ENCODE peak calls at places on chromosomes 5 and 9, in six cellular contexts. One of them, this sample, is unnamed.

GRCh38 chr9:88748566-88749238 is 213.7 kb downstream of the NXNL2 start:
- DNase-seq in heart right ventricle: peak; percentile 54
- DNase-seq in GM12878: no peak
- DNase-seq in CD4-positive, alpha-beta T cell: no peak
- DNase-seq in HCT116: no peak
- DNase-seq in breast epithelium: no peak
- DNase-seq in this sample: peak; percentile 48

GRCh38 chr9:117075636-117076035 is 339.2 kb downstream of the ASTN2 start:
- DNase-seq in heart right ventricle: no peak
- DNase-seq in GM12878: no peak
- DNase-seq in CD4-positive, alpha-beta T cell: no peak
- DNase-seq in HCT116: no peak
- DNase-seq in breast epithelium: no peak
- DNase-seq in this sample: no peak

GRCh38 chr5:107646418-107646817 is 24.3 kb downstream of the EFNA5 start:
- DNase-seq in heart right ventricle: no peak
- DNase-seq in GM12878: no peak
- DNase-seq in CD4-positive, alpha-beta T cell: no peak
- DNase-seq in HCT116: no peak
- DNase-seq in breast epithelium: no peak
- DNase-seq in this sample: no peak

GRCh38 chr5:43008369-43009158 is 31.6 kb downstream of the ANXA2R start:
- DNase-seq in heart right ventricle: peak; percentile 92
- DNase-seq in GM12878: no peak
- DNase-seq in CD4-positive, alpha-beta T cell: peak; percentile 92
- DNase-seq in HCT116: peak; percentile 80
- DNase-seq in breast epithelium: no peak
- DNase-seq in this sample: peak; percentile 98

GRCh38 chr5:3032513-3032912 is 281.0 kb upstream of the IRX2 start:
- DNase-seq in heart right ventricle: no peak
- DNase-seq in GM12878: no peak
- DNase-seq in CD4-positive, alpha-beta T cell: no peak
- DNase-seq in HCT116: no peak
- DNase-seq in breast epithelium: no peak
- DNase-seq in this sample: no peak

GRCh38 chr5:106418196-106418595 is 1252.5 kb downstream of the EFNA5 start:
- DNase-seq in heart right ventricle: no peak
- DNase-seq in GM12878: no peak
- DNase-seq in CD4-positive, alpha-beta T cell: no peak
- DNase-seq in HCT116: no peak
- DNase-seq in breast epithelium: no peak
- DNase-seq in this sample: no peak

GRCh38 chr5:56757077-56757476 is 58.3 kb upstream of the MAP3K1 start:
- DNase-seq in heart right ventricle: no peak
- DNase-seq in GM12878: no peak
- DNase-seq in CD4-positive, alpha-beta T cell: no peak
- DNase-seq in HCT116: no peak
- DNase-seq in breast epithelium: peak; percentile 86
- DNase-seq in this sample: no peak

GRCh38 chr9:95096807-95097206 is 220.7 kb downstream of the FANCC start:
- DNase-seq in heart right ventricle: no peak
- DNase-seq in GM12878: no peak
- DNase-seq in CD4-positive, alpha-beta T cell: no peak
- DNase-seq in HCT116: no peak
- DNase-seq in breast epithelium: no peak
- DNase-seq in this sample: no peak

GRCh38 chr5:43664641-43665040 is 61.7 kb downstream of the NNT start:
- DNase-seq in heart right ventricle: no peak
- DNase-seq in GM12878: no peak
- DNase-seq in CD4-positive, alpha-beta T cell: no peak
- DNase-seq in HCT116: no peak
- DNase-seq in breast epithelium: no peak
- DNase-seq in this sample: no peak

GRCh38 chr5:126686451-126687126 is 85.8 kb downstream of the PHAX start:
- DNase-seq in heart right ventricle: no peak
- DNase-seq in GM12878: peak; percentile 15
- DNase-seq in CD4-positive, alpha-beta T cell: no peak
- DNase-seq in HCT116: no peak
- DNase-seq in breast epithelium: no peak
- DNase-seq in this sample: no peak

GRCh38 chr9:111897831-111898144 is 1.2 kb downstream of the UGCG start:
- DNase-seq in heart right ventricle: no peak
- DNase-seq in GM12878: peak; percentile 74
- DNase-seq in CD4-positive, alpha-beta T cell: no peak
- DNase-seq in HCT116: peak; percentile 23
- DNase-seq in breast epithelium: no peak
- DNase-seq in this sample: peak; percentile 39

GRCh38 chr5:141753143-141753970 is 71.3 kb upstream of the ARAP3 start:
- DNase-seq in heart right ventricle: no peak
- DNase-seq in GM12878: no peak
- DNase-seq in CD4-positive, alpha-beta T cell: no peak
- DNase-seq in HCT116: no peak
- DNase-seq in breast epithelium: no peak
- DNase-seq in this sample: no peak

GRCh38 chr5:133296624-133297023 is 244.8 kb downstream of the HSPA4 start:
- DNase-seq in heart right ventricle: no peak
- DNase-seq in GM12878: no peak
- DNase-seq in CD4-positive, alpha-beta T cell: no peak
- DNase-seq in HCT116: no peak
- DNase-seq in breast epithelium: no peak
- DNase-seq in this sample: no peak

GRCh38 chr9:128121924-128122808 is 5.4 kb downstream of the PTGES2 start:
- DNase-seq in heart right ventricle: no peak
- DNase-seq in GM12878: no peak
- DNase-seq in CD4-positive, alpha-beta T cell: no peak
- DNase-seq in HCT116: no peak
- DNase-seq in breast epithelium: no peak
- DNase-seq in this sample: no peak

GRCh38 chr5:37043693-37044092 is 167.1 kb downstream of the NIPBL start:
- DNase-seq in heart right ventricle: no peak
- DNase-seq in GM12878: no peak
- DNase-seq in CD4-positive, alpha-beta T cell: no peak
- DNase-seq in HCT116: no peak
- DNase-seq in breast epithelium: no peak
- DNase-seq in this sample: peak; percentile 28

GRCh38 chr9:70205366-70206020 is 53.3 kb upstream of the SMC5 start:
- DNase-seq in heart right ventricle: no peak
- DNase-seq in GM12878: no peak
- DNase-seq in CD4-positive, alpha-beta T cell: no peak
- DNase-seq in HCT116: no peak
- DNase-seq in breast epithelium: no peak
- DNase-seq in this sample: no peak

GRCh38 chr9:93159601-93160418 is 24.1 kb upstream of the WNK2 start:
- DNase-seq in heart right ventricle: peak; percentile 86
- DNase-seq in GM12878: no peak
- DNase-seq in CD4-positive, alpha-beta T cell: peak; percentile 55
- DNase-seq in HCT116: peak; percentile 67
- DNase-seq in breast epithelium: peak; percentile 81
- DNase-seq in this sample: peak; percentile 69

GRCh38 chr9:93155716-93156474 is 21.8 kb upstream of the NINJ1 start:
- DNase-seq in heart right ventricle: no peak
- DNase-seq in GM12878: no peak
- DNase-seq in CD4-positive, alpha-beta T cell: no peak
- DNase-seq in HCT116: no peak
- DNase-seq in breast epithelium: no peak
- DNase-seq in this sample: no peak

GRCh38 chr9:93151097-93151784 is 17.2 kb upstream of the NINJ1 start:
- DNase-seq in heart right ventricle: no peak
- DNase-seq in GM12878: no peak
- DNase-seq in CD4-positive, alpha-beta T cell: no peak
- DNase-seq in HCT116: no peak
- DNase-seq in breast epithelium: no peak
- DNase-seq in this sample: no peak

GRCh38 chr9:93154293-93154903 is 20.3 kb upstream of the NINJ1 start:
- DNase-seq in heart right ventricle: no peak
- DNase-seq in GM12878: no peak
- DNase-seq in CD4-positive, alpha-beta T cell: peak; percentile 26
- DNase-seq in HCT116: no peak
- DNase-seq in breast epithelium: no peak
- DNase-seq in this sample: peak; percentile 67

GRCh38 chr9:93156475-93157008 is 22.5 kb upstream of the NINJ1 start:
- DNase-seq in heart right ventricle: no peak
- DNase-seq in GM12878: peak; percentile 48
- DNase-seq in CD4-positive, alpha-beta T cell: no peak
- DNase-seq in HCT116: no peak
- DNase-seq in breast epithelium: no peak
- DNase-seq in this sample: no peak
- H3K27ac ChIP-seq in heart right ventricle: no peak overlapping the region
- H3K27ac ChIP-seq in GM12878: no peak overlapping the region
- H3K27ac ChIP-seq in CD4-positive, alpha-beta T cell: no peak overlapping the region
- H3K27ac ChIP-seq in HCT116: no peak overlapping the region
- H3K27ac ChIP-seq in breast epithelium: no peak overlapping the region
- H3K27ac ChIP-seq in this sample: no peak overlapping the region

DNA sequence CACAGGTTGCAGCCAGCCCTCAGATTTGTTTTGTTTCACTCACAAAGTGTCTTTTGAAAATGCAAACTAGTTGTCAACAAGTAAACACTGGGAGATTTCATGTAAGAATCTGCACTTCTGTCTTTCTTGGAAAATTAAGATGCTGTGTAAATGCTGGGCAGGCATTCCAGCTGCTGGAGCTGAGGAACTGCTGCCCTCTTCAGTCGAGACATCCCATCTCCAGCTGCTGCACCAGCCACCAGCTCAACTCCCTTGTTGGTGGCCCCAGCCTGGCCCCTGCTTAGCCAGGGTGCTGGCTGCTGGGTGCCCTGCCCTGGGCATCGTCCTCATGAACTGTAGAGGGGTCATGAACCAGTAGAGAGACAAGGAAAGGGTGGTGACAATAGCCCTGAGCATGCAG is 33.1 kb upstream of the AFAP1L1 start:
- DNase-seq in heart right ventricle: no peak
- DNase-seq in GM12878: no peak
- DNase-seq in CD4-positive, alpha-beta T cell: no peak
- DNase-seq in HCT116: no peak
- DNase-seq in breast epithelium: no peak
- DNase-seq in this sample: no peak
- TF ChIP-seq CTCF in heart right ventricle: peak; percentile 30
- TF ChIP-seq CTCF in GM12878: no peak
- TF ChIP-seq CTCF in CD4-positive, alpha-beta T cell: no peak
- TF ChIP-seq CTCF in HCT116: no peak
- TF ChIP-seq CTCF in breast epithelium: no peak
- TF ChIP-seq CTCF in this sample: peak; percentile 14

GRCh38 chr9:109161471-109161870 is 5.6 kb downstream of the FRRS1L start:
- DNase-seq in heart right ventricle: no peak
- DNase-seq in GM12878: no peak
- DNase-seq in CD4-positive, alpha-beta T cell: no peak
- DNase-seq in HCT116: no peak
- DNase-seq in breast epithelium: no peak
- DNase-seq in this sample: no peak

GRCh38 chr9:109162652-109163051 is 4.4 kb downstream of the FRRS1L start:
- DNase-seq in heart right ventricle: no peak
- DNase-seq in GM12878: no peak
- DNase-seq in CD4-positive, alpha-beta T cell: no peak
- DNase-seq in HCT116: no peak
- DNase-seq in breast epithelium: no peak
- DNase-seq in this sample: no peak

GRCh38 chr9:109158656-109159055 is 8.4 kb downstream of the FRRS1L start:
- DNase-seq in heart right ventricle: no peak
- DNase-seq in GM12878: no peak
- DNase-seq in CD4-positive, alpha-beta T cell: no peak
- DNase-seq in HCT116: no peak
- DNase-seq in breast epithelium: no peak
- DNase-seq in this sample: peak; percentile 6

GRCh38 chr9:109156705-109157104 is 10.3 kb downstream of the FRRS1L start:
- DNase-seq in heart right ventricle: no peak
- DNase-seq in GM12878: no peak
- DNase-seq in CD4-positive, alpha-beta T cell: no peak
- DNase-seq in HCT116: no peak
- DNase-seq in breast epithelium: no peak
- DNase-seq in this sample: no peak

GRCh38 chr9:109159583-109159982 is 7.5 kb downstream of the FRRS1L start:
- DNase-seq in heart right ventricle: no peak
- DNase-seq in GM12878: no peak
- DNase-seq in CD4-positive, alpha-beta T cell: no peak
- DNase-seq in HCT116: no peak
- DNase-seq in breast epithelium: no peak
- DNase-seq in this sample: no peak
- H3K9me3 ChIP-seq in heart right ventricle: no peaks in the 10 kb centered on the region
- H3K9me3 ChIP-seq in GM12878: no peaks in the 10 kb centered on the region
- H3K9me3 ChIP-seq in CD4-positive, alpha-beta T cell: no peaks in the 10 kb centered on the region
- H3K9me3 ChIP-seq in HCT116: no peaks in the 10 kb centered on the region
- H3K9me3 ChIP-seq in breast epithelium: no peaks in the 10 kb centered on the region
- H3K9me3 ChIP-seq in this sample: no peaks in the 10 kb centered on the region

GRCh38 chr9:68704804-68705635 is at the start of gene PIP5K1B:
- DNase-seq in heart right ventricle: peak; percentile 66
- DNase-seq in GM12878: no peak
- DNase-seq in CD4-positive, alpha-beta T cell: no peak
- DNase-seq in HCT116: no peak
- DNase-seq in breast epithelium: peak; percentile 74
- DNase-seq in this sample: peak; percentile 60
- H3K27ac ChIP-seq in heart right ventricle: peak within 1 kb of the TSS; percentile 86
- H3K27ac ChIP-seq in GM12878: peak within 1 kb of the TSS; percentile 72
- H3K27ac ChIP-seq in CD4-positive, alpha-beta T cell: no peak within 1 kb of the TSS
- H3K27ac ChIP-seq in HCT116: no peak within 1 kb of the TSS
- H3K27ac ChIP-seq in breast epithelium: peak within 1 kb of the TSS; percentile 64
- H3K27ac ChIP-seq in this sample: no peak within 1 kb of the TSS

GRCh38 chr5:71658916-71659661 is 60.0 kb upstream of the CARTPT start:
- DNase-seq in heart right ventricle: no peak
- DNase-seq in GM12878: no peak
- DNase-seq in CD4-positive, alpha-beta T cell: no peak
- DNase-seq in HCT116: no peak
- DNase-seq in breast epithelium: no peak
- DNase-seq in this sample: peak; percentile 40

GRCh38 chr5:71662381-71662780 is 56.7 kb upstream of the CARTPT start:
- DNase-seq in heart right ventricle: no peak
- DNase-seq in GM12878: no peak
- DNase-seq in CD4-positive, alpha-beta T cell: no peak
- DNase-seq in HCT116: no peak
- DNase-seq in breast epithelium: no peak
- DNase-seq in this sample: no peak

GRCh38 chr5:71663166-71663565 is 55.9 kb upstream of the CARTPT start:
- DNase-seq in heart right ventricle: no peak
- DNase-seq in GM12878: no peak
- DNase-seq in CD4-positive, alpha-beta T cell: no peak
- DNase-seq in HCT116: no peak
- DNase-seq in breast epithelium: no peak
- DNase-seq in this sample: no peak

GRCh38 chr5:71666321-71666720 is 52.8 kb upstream of the CARTPT start:
- DNase-seq in heart right ventricle: no peak
- DNase-seq in GM12878: no peak
- DNase-seq in CD4-positive, alpha-beta T cell: no peak
- DNase-seq in HCT116: no peak
- DNase-seq in breast epithelium: no peak
- DNase-seq in this sample: no peak

GRCh38 chr5:71663570-71663969 is 55.5 kb upstream of the CARTPT start:
- DNase-seq in heart right ventricle: no peak
- DNase-seq in GM12878: no peak
- DNase-seq in CD4-positive, alpha-beta T cell: no peak
- DNase-seq in HCT116: peak; percentile 8
- DNase-seq in breast epithelium: no peak
- DNase-seq in this sample: no peak
- TF ChIP-seq CTCF in heart right ventricle: no peak
- TF ChIP-seq CTCF in GM12878: no peak
- TF ChIP-seq CTCF in CD4-positive, alpha-beta T cell: no peak
- TF ChIP-seq CTCF in HCT116: peak; percentile 19
- TF ChIP-seq CTCF in breast epithelium: no peak
- TF ChIP-seq CTCF in this sample: no peak

GRCh38 chr9:135973276-135974219 is 12.4 kb upstream of the UBAC1 start:
- DNase-seq in heart right ventricle: no peak
- DNase-seq in GM12878: no peak
- DNase-seq in CD4-positive, alpha-beta T cell: no peak
- DNase-seq in HCT116: no peak
- DNase-seq in breast epithelium: no peak
- DNase-seq in this sample: peak; percentile 64
- H3K9me3 ChIP-seq in heart right ventricle: no peaks in the 10 kb centered on the region
- H3K9me3 ChIP-seq in GM12878: no peaks in the 10 kb centered on the region
- H3K9me3 ChIP-seq in CD4-positive, alpha-beta T cell: no peaks in the 10 kb centered on the region
- H3K9me3 ChIP-seq in HCT116: no peaks in the 10 kb centered on the region
- H3K9me3 ChIP-seq in breast epithelium: no peaks in the 10 kb centered on the region
- H3K9me3 ChIP-seq in this sample: no peaks in the 10 kb centered on the region